ENCODE peak calls at places on chromosomes 12 and 14, in four cellular contexts. S is iris pigment epithelial cell, M is mammary epithelial cell, V is left ventricle myocardium inferior. J is an unnamed sample.

GRCh38 chr12:130101370-130101769 is 60.9 kb upstream of the FZD10 start:
- DNase-seq in S (no peak), M (no peak), V (no peak), J (no peak)

GRCh38 chr12:122399592-122400373 is 22.7 kb downstream of the CLIP1 start:
- DNase-seq in S (peak), M (peak), V (peak), J (peak)

GRCh38 chr12:28096649-28097048 is 93.6 kb upstream of the CCDC91 start:
- DNase-seq in S (no peak), M (no peak), V (no peak), J (no peak)

GRCh38 chr14:91142214-91142668 is 28.4 kb downstream of the DGLUCY start:
- DNase-seq in S (no peak), M (no peak), V (no peak), J (no peak)

GRCh38 chr14:103905861-103906456 is 22.3 kb upstream of the TDRD9 start:
- DNase-seq in S (peak), M (no peak), V (no peak), J (no peak)

GRCh38 chr12:132282950-132283771 is 46.2 kb downstream of the GALNT9 start:
- DNase-seq in S (no peak), M (no peak), V (no peak), J (peak)

GRCh38 chr12:120514002-120514401 is 15.0 kb downstream of the COQ5 start:
- DNase-seq in S (no peak), M (no peak), V (no peak), J (no peak)

GRCh38 chr12:122870867-122871664 is 24.9 kb downstream of the VPS37B start:
- DNase-seq in S (peak), M (no peak), V (no peak), J (peak)

GRCh38 chr12:8914716-8915526 is 612 bp downstream of the PHC1 start:
- DNase-seq in S (peak), M (peak), V (peak), J (peak)

GRCh38 chr14:95011449-95012020 is 145.8 kb downstream of the DICER1 start:
- DNase-seq in S (no peak), M (no peak), V (no peak), J (no peak)